ENCODE peak calls at places on chromosomes 12 and 14, in seven cellular contexts. Z, E, X, W, O, P and M are unnamed samples.
A peak's percentile ranks its signal among the peaks of the same experiment; 100 is the strongest.

GRCh38 chr12:95548539-95549391 is 2.5 kb downstream of the USP44 start:
- DNase-seq in E (peak; percentile 52), X (no peak), Z (no peak), P (peak; percentile 59), O (peak; percentile 65), W (peak; percentile 70), M (peak; percentile 49)

GRCh38 chr12:59808317-59808910 is 212.6 kb downstream of the SLC16A7 start:
- DNase-seq in X (peak; percentile 27), Z (peak; percentile 52), E (peak; percentile 49), P (peak; percentile 10), O (peak; percentile 27), W (no peak), M (peak; percentile 38)

GRCh38 chr14:52885230-52885629 is 65.6 kb downstream of the FERMT2 start:
- DNase-seq in W (no peak), E (no peak), O (no peak), X (no peak), P (no peak), Z (no peak), M (no peak)

GRCh38 chr12:87227157-87227556 is 802.0 kb downstream of the C12orf50 start:
- DNase-seq in P (no peak), X (peak; percentile 11), O (no peak), W (no peak), Z (no peak), E (no peak), M (no peak)

GRCh38 chr12:79690606-79691298 is at the start of gene PAWR:
- DNase-seq in E (peak; percentile 93), O (no peak), W (peak; percentile 3), X (peak; percentile 83), P (peak; percentile 71), Z (peak; percentile 89), M (peak; percentile 25)

GRCh38 chr14:24430143-24430681 is 458 bp downstream of the KHNYN start:
- DNase-seq in Z (peak; percentile 58), E (peak; percentile 79), X (peak; percentile 66), W (no peak), P (peak; percentile 72), O (no peak), M (peak; percentile 48)

GRCh38 chr12:109074866-109075265 is 18.4 kb downstream of the ALKBH2 start:
- DNase-seq in Z (no peak), W (no peak), O (no peak), X (no peak), E (no peak), P (no peak), M (no peak)

GRCh38 chr14:89507926-89508460 is 91.0 kb upstream of the FOXN3 start:
- DNase-seq in O (no peak), Z (peak; percentile 83), W (no peak), P (no peak), E (peak; percentile 86), X (peak; percentile 65), M (no peak)

GRCh38 chr12:11706509-11707331 is 57.2 kb downstream of the ETV6 start:
- DNase-seq in W (no peak), O (no peak), E (no peak), Z (no peak), X (no peak), P (no peak), M (no peak)

GRCh38 chr14:79011091-79011919 is 841.1 kb downstream of the NRXN3 start:
- DNase-seq in X (peak; percentile 65), O (no peak), E (peak; percentile 81), W (no peak), P (no peak), Z (peak; percentile 95), M (peak; percentile 16)

GRCh38 chr12:6367969-6368892 is 7.1 kb downstream of the SCNN1A start:
- DNase-seq in Z (no peak), W (no peak), O (no peak), X (no peak), P (peak; percentile 62), E (no peak), M (no peak)

GRCh38 chr14:20611277-20611676 is 20.1 kb upstream of the RNASE12 start:
- DNase-seq in X (no peak), W (no peak), O (no peak), E (no peak), Z (no peak), P (no peak), M (no peak)

GRCh38 chr14:50822501-50823042 is 8.4 kb downstream of the NIN start:
- DNase-seq in X (no peak), E (peak; percentile 45), W (no peak), Z (no peak), O (no peak), P (no peak), M (no peak)

GRCh38 chr12:51323966-51324895 is at the start of gene BIN2:
- DNase-seq in X (no peak), E (no peak), O (peak; percentile 74), P (peak; percentile 79), W (peak; percentile 63), Z (no peak), M (peak; percentile 67)

GRCh38 chr12:2397356-2398045 is 344.7 kb downstream of the CACNA1C start:
- DNase-seq in O (no peak), X (peak; percentile 84), P (no peak), Z (no peak), W (no peak), E (no peak), M (no peak)